ENCODE peak calls at places on chromosome X, in eight cellular contexts. B, G, F, P, T, A, E and K are unnamed samples.

GRCh38 chrX:154358011-154358410 is 16.4 kb downstream of the FLNA start:
- DNase-seq in B (no peak), G (no peak), F (no peak), P (no peak), T (no peak), A (no peak), E (no peak), K (no peak)

GRCh38 chrX:149060921-149061320 is 444.2 kb downstream of the IDS start:
- DNase-seq in B (no peak), G (peak), F (no peak), P (no peak), T (no peak), A (no peak), E (no peak), K (peak)

GRCh38 chrX:154890990-154891639 is 5.0 kb downstream of the F8A1 start:
- DNase-seq in B (no peak), G (no peak), F (no peak), P (peak), T (no peak), A (no peak), E (no peak), K (no peak)

GRCh38 chrX:152926279-152926678 is 28.4 kb downstream of the ZNF185 start:
- DNase-seq in B (no peak), G (peak), F (peak), P (peak), T (peak), A (no peak), E (no peak), K (no peak)

GRCh38 chrX:40474205-40474626 is 106.6 kb upstream of the ATP6AP2 start:
- DNase-seq in B (no peak), G (no peak), F (no peak), P (no peak), T (peak), A (no peak), E (peak), K (no peak)

GRCh38 chrX:63581390-63581789 is 203.6 kb downstream of the ARHGEF9 start:
- DNase-seq in B (no peak), G (no peak), F (no peak), P (no peak), T (no peak), A (no peak), E (no peak), K (no peak)

GRCh38 chrX:115912372-115912897 is 258.1 kb upstream of the AGTR2 start:
- DNase-seq in B (no peak), G (peak), F (no peak), P (no peak), T (no peak), A (no peak), E (no peak), K (no peak)

GRCh38 chrX:135649561-135649960 is 63.9 kb upstream of the CT45A1 start:
- DNase-seq in B (no peak), G (no peak), F (no peak), P (no peak), T (no peak), A (no peak), E (no peak), K (no peak)

GRCh38 chrX:40107291-40108083 is 9.7 kb upstream of the BCOR start:
- DNase-seq in B (peak), G (no peak), F (no peak), P (peak), T (peak), A (no peak), E (peak), K (no peak)

GRCh38 chrX:31132803-31133202 is 61.0 kb upstream of the FTHL17 start:
- DNase-seq in B (no peak), G (no peak), F (no peak), P (no peak), T (no peak), A (no peak), E (no peak), K (no peak)

GRCh38 chrX:133966199-133966598 is 19.2 kb downstream of the GPC3 start:
- DNase-seq in B (no peak), G (no peak), F (no peak), P (no peak), T (no peak), A (no peak), E (no peak), K (no peak)

GRCh38 chrX:45956222-45956867 is 588.9 kb downstream of the ZNF674 start:
- DNase-seq in B (no peak), G (no peak), F (no peak), P (no peak), T (no peak), A (no peak), E (no peak), K (no peak)

GRCh38 chrX:108270280-108270679 is 167.9 kb downstream of the COL4A6 start:
- DNase-seq in B (no peak), G (no peak), F (no peak), P (no peak), T (peak), A (no peak), E (no peak), K (no peak)

GRCh38 chrX:67612231-67612630 is 68.4 kb downstream of the AR start:
- DNase-seq in B (no peak), G (peak), F (no peak), P (peak), T (peak), A (no peak), E (no peak), K (no peak)

GRCh38 chrX:72029473-72030411 is 102.0 kb downstream of the RTL5 start:
- DNase-seq in B (peak), G (peak), F (no peak), P (peak), T (peak), A (no peak), E (peak), K (peak)

GRCh38 chrX:29281078-29281742 is 694.0 kb downstream of the IL1RAPL1 start:
- DNase-seq in B (no peak), G (no peak), F (no peak), P (no peak), T (no peak), A (no peak), E (no peak), K (no peak)

GRCh38 chrX:66408507-66408906 is 230.4 kb downstream of the EDA2R start:
- DNase-seq in B (no peak), G (no peak), F (peak), P (no peak), T (no peak), A (no peak), E (no peak), K (no peak)

GRCh38 chrX:39445336-39445735 is 644.1 kb downstream of the MID1IP1 start:
- DNase-seq in B (no peak), G (no peak), F (peak), P (no peak), T (no peak), A (peak), E (peak), K (no peak)

GRCh38 chrX:8704184-8704583 is 27.8 kb downstream of the ANOS1 start:
- DNase-seq in B (no peak), G (no peak), F (no peak), P (no peak), T (no peak), A (no peak), E (no peak), K (no peak)

GRCh38 chrX:69277961-69278795 is 112.9 kb upstream of the PJA1 start:
- DNase-seq in B (no peak), G (no peak), F (no peak), P (no peak), T (no peak), A (no peak), E (peak), K (no peak)

GRCh38 chrX:129622757-129623301 is 31.9 kb downstream of the APLN start:
- DNase-seq in B (no peak), G (no peak), F (no peak), P (peak), T (no peak), A (no peak), E (no peak), K (no peak)

GRCh38 chrX:6041630-6042029 is 187.0 kb downstream of the NLGN4X start:
- DNase-seq in B (no peak), G (peak), F (no peak), P (no peak), T (no peak), A (no peak), E (no peak), K (no peak)

GRCh38 chrX:132270699-132271098 is 51.5 kb upstream of the RAP2C start:
- DNase-seq in B (peak), G (peak), F (no peak), P (peak), T (peak), A (no peak), E (no peak), K (peak)

GRCh38 chrX:1813809-1814208 is 198.9 kb downstream of the ASMT start:
- DNase-seq in B (no peak), G (no peak), F (no peak), P (no peak), T (no peak), A (no peak), E (no peak), K (no peak)

GRCh38 chrX:74449937-74450330 is 28.6 kb downstream of the SLC16A2 start:
- DNase-seq in B (no peak), G (peak), F (no peak), P (peak), T (peak), A (no peak), E (no peak), K (peak)

GRCh38 chrX:16946971-16947562 is 609 bp downstream of the REPS2 start:
- DNase-seq in B (no peak), G (no peak), F (no peak), P (no peak), T (no peak), A (peak), E (peak), K (no peak)